ENCODE peak calls at places on chromosomes 4 and X, in four cellular contexts. One of them, this sample, is unnamed.

GRCh38 chrX:50470103-50471031 is at the start of gene DGKK:
- DNase-seq in A549: no peak
- DNase-seq in suprapubic skin: no peak
- DNase-seq in cardiac muscle cell: peak
- DNase-seq in this sample: no peak

GRCh38 chr4:137609693-137610450 is 77.6 kb upstream of the PCDH18 start:
- DNase-seq in A549: no peak
- DNase-seq in suprapubic skin: no peak
- DNase-seq in cardiac muscle cell: no peak
- DNase-seq in this sample: no peak

GRCh38 chr4:8595237-8596087 is 2.9 kb downstream of the CPZ start:
- DNase-seq in A549: no peak
- DNase-seq in suprapubic skin: no peak
- DNase-seq in cardiac muscle cell: no peak
- DNase-seq in this sample: no peak

GRCh38 chr4:108611360-108611759 is 9.0 kb upstream of the RPL34 start:
- DNase-seq in cardiac muscle cell: no peak
- DNase-seq in A549: no peak
- DNase-seq in suprapubic skin: no peak
- DNase-seq in this sample: no peak

GRCh38 chr4:118373614-118374255 is 20.9 kb upstream of the PRSS12 start:
- DNase-seq in A549: no peak
- DNase-seq in cardiac muscle cell: no peak
- DNase-seq in suprapubic skin: no peak
- DNase-seq in this sample: no peak

GRCh38 chrX:26613951-26614350 is 398.0 kb downstream of the MAGEB5 start:
- DNase-seq in A549: no peak
- DNase-seq in cardiac muscle cell: no peak
- DNase-seq in suprapubic skin: no peak
- DNase-seq in this sample: no peak

GRCh38 chrX:118976599-118977340 is 2.4 kb downstream of the LONRF3 start:
- DNase-seq in suprapubic skin: peak
- DNase-seq in A549: peak
- DNase-seq in cardiac muscle cell: no peak
- DNase-seq in this sample: no peak

GRCh38 chrX:100658936-100659335 is 14.9 kb downstream of the SRPX2 start:
- DNase-seq in A549: no peak
- DNase-seq in cardiac muscle cell: no peak
- DNase-seq in suprapubic skin: no peak
- DNase-seq in this sample: no peak

GRCh38 chr4:4377683-4378082 is 9.2 kb upstream of the NSG1 start:
- DNase-seq in cardiac muscle cell: no peak
- DNase-seq in A549: no peak
- DNase-seq in suprapubic skin: no peak
- DNase-seq in this sample: no peak

GRCh38 chr4:164931551-164932324 is 45.7 kb downstream of the TRIM61 start:
- DNase-seq in A549: no peak
- DNase-seq in cardiac muscle cell: no peak
- DNase-seq in suprapubic skin: no peak
- DNase-seq in this sample: peak

GRCh38 chr4:140059159-140059558 is 94.8 kb downstream of the MAML3 start:
- DNase-seq in suprapubic skin: no peak
- DNase-seq in cardiac muscle cell: peak
- DNase-seq in A549: no peak
- DNase-seq in this sample: no peak

GRCh38 chr4:10164877-10165283 is 48.3 kb upstream of the WDR1 start:
- DNase-seq in suprapubic skin: no peak
- DNase-seq in A549: peak
- DNase-seq in cardiac muscle cell: peak
- DNase-seq in this sample: peak

GRCh38 chrX:137081239-137081638 is 47.4 kb upstream of the GPR101 start:
- DNase-seq in suprapubic skin: no peak
- DNase-seq in A549: no peak
- DNase-seq in cardiac muscle cell: no peak
- DNase-seq in this sample: no peak

GRCh38 chr4:159197885-159198269 is 95.0 kb downstream of the RAPGEF2 start:
- DNase-seq in cardiac muscle cell: no peak
- DNase-seq in A549: no peak
- DNase-seq in suprapubic skin: no peak
- DNase-seq in this sample: no peak

GRCh38 chrX:19372170-19373033 is 28.7 kb downstream of the PDHA1 start:
- DNase-seq in A549: peak
- DNase-seq in cardiac muscle cell: peak
- DNase-seq in suprapubic skin: no peak
- DNase-seq in this sample: peak

GRCh38 chrX:14496674-14497073 is 32.7 kb upstream of the GLRA2 start:
- DNase-seq in cardiac muscle cell: no peak
- DNase-seq in suprapubic skin: no peak
- DNase-seq in A549: no peak
- DNase-seq in this sample: no peak

GRCh38 chr4:74042681-74043080 is 4.2 kb upstream of the CXCL3 start:
- DNase-seq in A549: no peak
- DNase-seq in cardiac muscle cell: no peak
- DNase-seq in suprapubic skin: no peak
- DNase-seq in this sample: no peak

GRCh38 chrX:38871129-38872029 is 70.1 kb downstream of the MID1IP1 start:
- DNase-seq in suprapubic skin: no peak
- DNase-seq in A549: no peak
- DNase-seq in cardiac muscle cell: no peak
- DNase-seq in this sample: no peak

GRCh38 chr4:41204400-41204978 is 9.9 kb downstream of the APBB2 start:
- DNase-seq in A549: no peak
- DNase-seq in cardiac muscle cell: no peak
- DNase-seq in suprapubic skin: no peak
- DNase-seq in this sample: peak

GRCh38 chrX:96436105-96436504 is 248.5 kb upstream of the DIAPH2 start:
- DNase-seq in cardiac muscle cell: no peak
- DNase-seq in suprapubic skin: no peak
- DNase-seq in A549: no peak
- DNase-seq in this sample: no peak

GRCh38 chrX:54921427-54922021 is 900 bp downstream of the TRO start:
- DNase-seq in suprapubic skin: no peak
- DNase-seq in cardiac muscle cell: peak
- DNase-seq in A549: no peak
- DNase-seq in this sample: no peak

GRCh38 chr4:184248216-184248615 is 30.5 kb upstream of the ENPP6 start:
- DNase-seq in A549: no peak
- DNase-seq in cardiac muscle cell: no peak
- DNase-seq in suprapubic skin: no peak
- DNase-seq in this sample: no peak

DNA sequence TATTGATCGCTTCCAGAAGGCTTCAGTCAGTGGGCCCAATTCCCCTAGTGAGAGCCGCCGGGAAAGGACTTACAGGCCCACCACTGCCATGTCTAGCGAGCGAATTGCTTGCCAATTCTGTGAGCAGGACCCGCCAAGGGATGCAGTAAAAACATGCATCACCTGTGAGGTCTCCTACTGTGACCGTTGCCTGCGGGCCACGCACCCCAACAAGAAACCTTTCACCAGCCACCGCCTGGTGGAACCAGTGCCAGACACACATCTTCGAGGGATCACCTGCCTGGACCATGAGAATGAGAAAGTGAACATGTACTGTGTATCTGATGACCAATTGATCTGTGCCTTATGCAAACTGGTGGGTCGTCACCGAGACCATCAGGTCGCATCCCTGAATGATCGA is 15.3 kb downstream of the MID2 start:
- DNase-seq in cardiac muscle cell: no peak
- DNase-seq in suprapubic skin: no peak
- DNase-seq in A549: no peak
- DNase-seq in this sample: no peak
- H3K27ac ChIP-seq in cardiac muscle cell: no peak
- H3K27ac ChIP-seq in suprapubic skin: no peak
- H3K27ac ChIP-seq in A549: no peak
- H3K27ac ChIP-seq in this sample: no peak

GRCh38 chr4:142393127-142393526 is 453.0 kb downstream of the INPP4B start:
- DNase-seq in A549: no peak
- DNase-seq in suprapubic skin: no peak
- DNase-seq in cardiac muscle cell: no peak
- DNase-seq in this sample: no peak
- TF ChIP-seq CTCF in A549: no peak
- TF ChIP-seq CTCF in suprapubic skin: no peak
- TF ChIP-seq CTCF in cardiac muscle cell: no peak
- TF ChIP-seq CTCF in this sample: no peak

GRCh38 chrX:153968255-153968654 is 3.4 kb downstream of the HCFC1 start:
- DNase-seq in A549: no peak
- DNase-seq in suprapubic skin: no peak
- DNase-seq in cardiac muscle cell: no peak
- DNase-seq in this sample: no peak

GRCh38 chrX:153966841-153967535 is 4.6 kb downstream of the HCFC1 start:
- DNase-seq in suprapubic skin: no peak
- DNase-seq in cardiac muscle cell: no peak
- DNase-seq in A549: no peak
- DNase-seq in this sample: no peak

GRCh38 chrX:153968754-153969124 is 2.9 kb downstream of the HCFC1 start:
- DNase-seq in A549: no peak
- DNase-seq in suprapubic skin: no peak
- DNase-seq in cardiac muscle cell: peak
- DNase-seq in this sample: no peak

GRCh38 chrX:153966283-153966688 is 5.3 kb downstream of the HCFC1 start:
- DNase-seq in suprapubic skin: no peak
- DNase-seq in cardiac muscle cell: no peak
- DNase-seq in A549: no peak
- DNase-seq in this sample: no peak

GRCh38 chrX:153967536-153968214 is 3.9 kb downstream of the HCFC1 start:
- DNase-seq in cardiac muscle cell: no peak
- DNase-seq in A549: no peak
- DNase-seq in suprapubic skin: no peak
- DNase-seq in this sample: no peak
- H3K27ac ChIP-seq in cardiac muscle cell: no peak
- H3K27ac ChIP-seq in A549: no peak
- H3K27ac ChIP-seq in suprapubic skin: no peak
- H3K27ac ChIP-seq in this sample: peak

DNA sequence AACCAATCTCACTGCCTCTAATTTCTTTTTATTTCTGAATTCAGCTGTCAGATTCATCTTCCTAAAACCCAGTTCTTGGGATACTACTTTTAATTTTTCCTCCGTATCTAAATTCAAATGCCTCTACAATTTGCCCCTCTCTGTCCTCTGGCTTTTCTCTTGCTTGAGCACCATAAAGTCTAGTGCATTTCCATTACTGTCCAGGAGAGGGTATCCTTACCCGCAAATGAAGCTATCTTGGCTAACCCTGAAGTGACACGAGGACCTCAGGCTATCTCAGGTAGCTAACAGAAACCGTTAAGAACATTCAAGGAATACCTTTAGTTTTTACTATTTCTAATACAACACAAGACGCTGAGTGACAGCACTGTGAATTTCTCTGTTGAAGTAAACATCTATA is 49.4 kb upstream of the PRR32 start:
- DNase-seq in suprapubic skin: no peak
- DNase-seq in cardiac muscle cell: peak
- DNase-seq in A549: peak
- DNase-seq in this sample: peak
- TF ChIP-seq CTCF in suprapubic skin: no peak
- TF ChIP-seq CTCF in cardiac muscle cell: no peak
- TF ChIP-seq CTCF in A549: no peak
- TF ChIP-seq CTCF in this sample: peak

GRCh38 chr4:132955146-132955545 is 193.9 kb upstream of the PCDH10 start:
- DNase-seq in suprapubic skin: no peak
- DNase-seq in cardiac muscle cell: no peak
- DNase-seq in A549: no peak
- DNase-seq in this sample: no peak
- H3K27ac ChIP-seq in suprapubic skin: no peak
- H3K27ac ChIP-seq in cardiac muscle cell: no peak
- H3K27ac ChIP-seq in A549: no peak
- H3K27ac ChIP-seq in this sample: no peak

GRCh38 chr4:57044996-57045395 is 65.2 kb downstream of the IGFBP7 start:
- DNase-seq in cardiac muscle cell: no peak
- DNase-seq in suprapubic skin: no peak
- DNase-seq in A549: no peak
- DNase-seq in this sample: peak
- TF ChIP-seq CTCF in cardiac muscle cell: no peak
- TF ChIP-seq CTCF in suprapubic skin: no peak
- TF ChIP-seq CTCF in A549: no peak
- TF ChIP-seq CTCF in this sample: no peak

GRCh38 chr4:22498866-22499265 is 17.0 kb downstream of the ADGRA3 start:
- DNase-seq in cardiac muscle cell: no peak
- DNase-seq in A549: no peak
- DNase-seq in suprapubic skin: no peak
- DNase-seq in this sample: no peak
- H3K27ac ChIP-seq in cardiac muscle cell: no peak
- H3K27ac ChIP-seq in A549: no peak
- H3K27ac ChIP-seq in suprapubic skin: no peak
- H3K27ac ChIP-seq in this sample: peak

DNA sequence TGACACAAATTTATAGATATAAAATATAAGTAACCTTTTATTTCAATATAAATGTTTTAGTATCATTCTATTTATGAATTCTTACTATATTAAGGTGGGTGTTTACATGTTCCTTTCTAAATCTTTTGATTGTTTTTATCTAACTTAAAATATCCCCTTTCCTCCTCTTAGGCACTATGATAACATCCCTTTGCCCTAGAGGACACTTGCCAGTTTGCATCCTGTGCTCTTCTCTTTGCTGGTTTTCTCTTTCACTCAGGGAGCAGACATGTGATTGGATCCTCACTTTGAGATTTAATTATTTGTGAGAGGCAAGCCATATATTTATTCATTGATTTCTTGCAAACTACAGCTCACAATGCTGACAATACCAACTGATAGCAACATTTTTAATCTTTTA is 16.2 kb downstream of the LRIT3 start:
- DNase-seq in cardiac muscle cell: no peak
- DNase-seq in A549: no peak
- DNase-seq in suprapubic skin: no peak
- DNase-seq in this sample: no peak
- TF ChIP-seq CTCF in cardiac muscle cell: no peak
- TF ChIP-seq CTCF in A549: no peak
- TF ChIP-seq CTCF in suprapubic skin: no peak
- TF ChIP-seq CTCF in this sample: no peak

GRCh38 chrX:1545776-1546408 is 8.9 kb upstream of the P2RY8 start:
- DNase-seq in A549: no peak
- DNase-seq in suprapubic skin: no peak
- DNase-seq in cardiac muscle cell: no peak
- DNase-seq in this sample: no peak
- H3K27ac ChIP-seq in A549: no peak
- H3K27ac ChIP-seq in suprapubic skin: no peak
- H3K27ac ChIP-seq in cardiac muscle cell: no peak
- H3K27ac ChIP-seq in this sample: no peak